ENCODE peak calls at places on chromosomes 2 and 18, in six cellular contexts. M is NCI-H1105; D is COLO829; W is activated CD4-positive, alpha-beta T cell treated with anti-CD3 and anti-CD28 coated beads, Interleukin-2, amount 50 U/mL, for 1 hour; K is activated T-helper 9 cell treated with anti-CD3 and anti-CD28 coated beads, Interleukin-2, amount 50 U/mL, for 16 hours; B is iPS-NIHi11. I is an unnamed sample.

GRCh38 chr2:144403940-144404339 is 116.0 kb downstream of the ZEB2 start:
- DNase-seq in D (no peak), W (no peak), M (no peak), K (no peak), B (no peak), I (no peak)

GRCh38 chr2:216414772-216415319 is 2.6 kb downstream of the SMARCAL1 start:
- DNase-seq in W (no peak), M (no peak), D (no peak), K (no peak), B (no peak), I (no peak)

GRCh38 chr18:12076424-12077140 is 17.1 kb upstream of the ANKRD62 start:
- DNase-seq in M (no peak), K (no peak), W (no peak), B (peak), D (no peak), I (peak)

GRCh38 chr2:21422050-21422449 is 298.3 kb downstream of the TDRD15 start:
- DNase-seq in K (no peak), W (no peak), D (peak), M (no peak), B (peak), I (no peak)

GRCh38 chr2:172299741-172300140 is 127.6 kb upstream of the ITGA6 start:
- DNase-seq in B (no peak), D (peak), K (no peak), M (peak), W (no peak), I (no peak)

GRCh38 chr2:188078544-188078943 is 213.1 kb upstream of the GULP1 start:
- DNase-seq in D (no peak), B (no peak), M (peak), K (no peak), W (no peak), I (no peak)

GRCh38 chr18:30527917-30528316 is 514.6 kb downstream of the DSC3 start:
- DNase-seq in W (no peak), B (no peak), M (no peak), D (no peak), K (no peak), I (no peak)

GRCh38 chr2:168354499-168354898 is 101.6 kb upstream of the CERS6 start:
- DNase-seq in D (no peak), W (no peak), M (peak), K (no peak), B (no peak), I (no peak)

GRCh38 chr2:84959494-84960156 is 11.3 kb upstream of the KCMF1 start:
- DNase-seq in M (peak), B (peak), K (no peak), W (no peak), D (no peak), I (no peak)

GRCh38 chr18:48854780-48855179 is 96.0 kb downstream of the SMAD7 start:
- DNase-seq in D (no peak), K (no peak), M (no peak), W (no peak), B (no peak), I (no peak)

GRCh38 chr18:73653251-73653650 is 494.4 kb downstream of the FBXO15 start:
- DNase-seq in K (no peak), M (no peak), B (no peak), D (no peak), W (no peak), I (no peak)